ENCODE peak calls at places on chromosome 14, in four cellular contexts. One of them, this sample, is unnamed.

GRCh38 chr14:101495827-101496778 is 65.2 kb upstream of the DIO3 start:
- DNase-seq in Peyer's patch: peak
- DNase-seq in lung: no peak
- DNase-seq in fibroblast of lung: no peak
- DNase-seq in this sample: no peak

GRCh38 chr14:53894456-53894855 is 62.2 kb downstream of the BMP4 start:
- DNase-seq in Peyer's patch: no peak
- DNase-seq in lung: no peak
- DNase-seq in fibroblast of lung: peak
- DNase-seq in this sample: no peak

GRCh38 chr14:32363761-32364160 is 34.7 kb downstream of the AKAP6 start:
- DNase-seq in Peyer's patch: no peak
- DNase-seq in lung: no peak
- DNase-seq in fibroblast of lung: no peak
- DNase-seq in this sample: no peak

GRCh38 chr14:37787879-37788494 is 192.6 kb downstream of the TTC6 start:
- DNase-seq in Peyer's patch: no peak
- DNase-seq in lung: no peak
- DNase-seq in fibroblast of lung: no peak
- DNase-seq in this sample: no peak

GRCh38 chr14:27392153-27392552 is 794.3 kb upstream of the NOVA1 start:
- DNase-seq in Peyer's patch: no peak
- DNase-seq in lung: no peak
- DNase-seq in fibroblast of lung: peak
- DNase-seq in this sample: no peak

GRCh38 chr14:69567563-69567962 is 7.1 kb downstream of the CCDC177 start:
- DNase-seq in Peyer's patch: no peak
- DNase-seq in lung: no peak
- DNase-seq in fibroblast of lung: no peak
- DNase-seq in this sample: no peak

GRCh38 chr14:33734387-33734786 is 216.5 kb downstream of the EGLN3 start:
- DNase-seq in Peyer's patch: no peak
- DNase-seq in lung: no peak
- DNase-seq in fibroblast of lung: no peak
- DNase-seq in this sample: no peak

GRCh38 chr14:37221073-37221472 is 23.3 kb downstream of the MIPOL1 start:
- DNase-seq in Peyer's patch: no peak
- DNase-seq in lung: no peak
- DNase-seq in fibroblast of lung: no peak
- DNase-seq in this sample: no peak

GRCh38 chr14:60981626-60982455 is 796 bp downstream of the SLC38A6 start:
- DNase-seq in Peyer's patch: no peak
- DNase-seq in lung: no peak
- DNase-seq in fibroblast of lung: peak
- DNase-seq in this sample: no peak

GRCh38 chr14:70789961-70790360 is 19.4 kb downstream of the MAP3K9 start:
- DNase-seq in Peyer's patch: no peak
- DNase-seq in lung: no peak
- DNase-seq in fibroblast of lung: no peak
- DNase-seq in this sample: no peak

GRCh38 chr14:89672636-89673279 is 255.7 kb upstream of the FOXN3 start:
- DNase-seq in Peyer's patch: peak
- DNase-seq in lung: no peak
- DNase-seq in fibroblast of lung: no peak
- DNase-seq in this sample: no peak

GRCh38 chr14:99273025-99273723 is 1.2 kb upstream of the BCL11B start:
- DNase-seq in Peyer's patch: peak
- DNase-seq in lung: no peak
- DNase-seq in fibroblast of lung: peak
- DNase-seq in this sample: no peak

GRCh38 chr14:22886500-22887259 is 3.7 kb downstream of the REM2 start:
- DNase-seq in Peyer's patch: peak
- DNase-seq in lung: peak
- DNase-seq in fibroblast of lung: peak
- DNase-seq in this sample: peak

GRCh38 chr14:77007339-77007974 is 21.1 kb downstream of the IRF2BPL start:
- DNase-seq in Peyer's patch: no peak
- DNase-seq in lung: no peak
- DNase-seq in fibroblast of lung: no peak
- DNase-seq in this sample: no peak

GRCh38 chr14:69366761-69367160 is 31.3 kb downstream of the ERH start:
- DNase-seq in Peyer's patch: no peak
- DNase-seq in lung: no peak
- DNase-seq in fibroblast of lung: no peak
- DNase-seq in this sample: no peak

GRCh38 chr14:89616425-89617141 is 199.6 kb upstream of the FOXN3 start:
- DNase-seq in Peyer's patch: no peak
- DNase-seq in lung: no peak
- DNase-seq in fibroblast of lung: peak
- DNase-seq in this sample: peak

GRCh38 chr14:91873476-91874265 is 6.3 kb upstream of the TC2N start:
- DNase-seq in Peyer's patch: no peak
- DNase-seq in lung: no peak
- DNase-seq in fibroblast of lung: peak
- DNase-seq in this sample: peak

GRCh38 chr14:91202234-91202974 is 42.1 kb downstream of the GPR68 start:
- DNase-seq in Peyer's patch: no peak
- DNase-seq in lung: peak
- DNase-seq in fibroblast of lung: peak
- DNase-seq in this sample: no peak

GRCh38 chr14:35416108-35416750 is 11.7 kb upstream of the NFKBIA start:
- DNase-seq in Peyer's patch: no peak
- DNase-seq in lung: no peak
- DNase-seq in fibroblast of lung: peak
- DNase-seq in this sample: peak

GRCh38 chr14:66228267-66228970 is 257.8 kb upstream of the CCDC196 start:
- DNase-seq in Peyer's patch: no peak
- DNase-seq in lung: no peak
- DNase-seq in fibroblast of lung: peak
- DNase-seq in this sample: no peak

DNA sequence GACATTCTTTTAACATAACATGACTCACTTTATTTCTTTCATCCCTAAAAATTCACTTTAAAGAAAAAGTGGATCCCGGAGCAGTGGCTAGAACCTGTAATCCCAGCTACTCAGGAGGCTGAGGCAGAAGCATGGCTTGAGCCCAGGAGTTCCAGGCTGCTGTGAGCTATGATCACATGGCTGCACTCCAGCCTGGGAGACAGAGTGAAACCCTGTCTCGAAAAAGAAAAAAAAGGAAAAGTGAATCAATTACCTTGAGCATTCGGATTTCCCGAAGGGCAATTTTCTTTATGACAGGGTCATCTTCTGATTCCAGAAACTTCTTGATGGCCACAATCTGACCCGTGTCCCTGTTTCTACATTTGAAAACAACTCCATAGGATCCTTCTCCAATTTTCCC is 1.2 kb downstream of the CDKL1 start:
- DNase-seq in Peyer's patch: no peak
- DNase-seq in lung: no peak
- DNase-seq in fibroblast of lung: no peak
- DNase-seq in this sample: no peak
- H3K4me3 ChIP-seq in Peyer's patch: peak
- H3K4me3 ChIP-seq in lung: no peak
- H3K4me3 ChIP-seq in fibroblast of lung: peak
- H3K4me3 ChIP-seq in this sample: no peak

GRCh38 chr14:73780896-73781295 is 66.7 kb upstream of the PNMA1 start:
- DNase-seq in Peyer's patch: no peak
- DNase-seq in lung: no peak
- DNase-seq in fibroblast of lung: no peak
- DNase-seq in this sample: no peak

GRCh38 chr14:73784065-73784987 is 67.3 kb upstream of the PTGR2 start:
- DNase-seq in Peyer's patch: peak
- DNase-seq in lung: no peak
- DNase-seq in fibroblast of lung: peak
- DNase-seq in this sample: no peak

GRCh38 chr14:73783107-73783727 is 68.4 kb upstream of the PTGR2 start:
- DNase-seq in Peyer's patch: peak
- DNase-seq in lung: no peak
- DNase-seq in fibroblast of lung: no peak
- DNase-seq in this sample: no peak

GRCh38 chr14:73780391-73780790 is 66.2 kb upstream of the PNMA1 start:
- DNase-seq in Peyer's patch: peak
- DNase-seq in lung: no peak
- DNase-seq in fibroblast of lung: no peak
- DNase-seq in this sample: no peak

DNA sequence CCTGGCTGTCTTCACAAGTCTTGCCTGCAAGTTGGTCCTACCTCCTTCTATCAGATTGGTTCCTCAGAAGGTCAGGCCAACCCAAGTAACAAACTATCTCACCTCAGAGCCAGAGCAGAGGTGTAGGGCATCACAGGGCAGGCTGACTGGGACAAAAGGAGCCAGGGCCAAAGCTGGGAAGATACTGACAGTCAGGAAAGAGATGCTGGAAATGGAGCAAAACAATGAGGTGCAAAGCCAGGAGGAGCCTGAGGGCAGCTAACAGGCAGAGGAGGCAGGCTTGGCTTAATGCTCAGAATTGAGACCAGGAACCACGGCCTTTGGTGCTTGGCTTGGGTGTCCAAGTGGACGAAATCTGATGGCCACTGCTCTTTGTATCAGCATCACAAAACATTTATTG is 68.4 kb upstream of the PNMA1 start:
- DNase-seq in Peyer's patch: peak
- DNase-seq in lung: no peak
- DNase-seq in fibroblast of lung: no peak
- DNase-seq in this sample: no peak
- H3K27ac ChIP-seq in Peyer's patch: no peak
- H3K27ac ChIP-seq in lung: peak
- H3K27ac ChIP-seq in fibroblast of lung: peak
- H3K27ac ChIP-seq in this sample: no peak

GRCh38 chr14:21557084-21557901 is 22.6 kb downstream of the OR10G3 start:
- DNase-seq in Peyer's patch: no peak
- DNase-seq in lung: peak
- DNase-seq in fibroblast of lung: peak
- DNase-seq in this sample: peak
- H3K4me3 ChIP-seq in Peyer's patch: peak
- H3K4me3 ChIP-seq in lung: no peak
- H3K4me3 ChIP-seq in fibroblast of lung: peak
- H3K4me3 ChIP-seq in this sample: peak

GRCh38 chr14:64159588-64159987 is 134.6 kb downstream of the ESR2 start:
- DNase-seq in Peyer's patch: no peak
- DNase-seq in lung: no peak
- DNase-seq in fibroblast of lung: no peak
- DNase-seq in this sample: no peak
- H3K27ac ChIP-seq in Peyer's patch: no peak
- H3K27ac ChIP-seq in lung: no peak
- H3K27ac ChIP-seq in fibroblast of lung: no peak
- H3K27ac ChIP-seq in this sample: no peak

GRCh38 chr14:43243168-43243567 is 1263.9 kb downstream of the FSCB start:
- DNase-seq in Peyer's patch: no peak
- DNase-seq in lung: no peak
- DNase-seq in fibroblast of lung: no peak
- DNase-seq in this sample: no peak

GRCh38 chr14:43247877-43248276 is 1259.2 kb downstream of the FSCB start:
- DNase-seq in Peyer's patch: no peak
- DNase-seq in lung: no peak
- DNase-seq in fibroblast of lung: no peak
- DNase-seq in this sample: no peak

GRCh38 chr14:43244142-43244625 is 1262.9 kb downstream of the FSCB start:
- DNase-seq in Peyer's patch: no peak
- DNase-seq in lung: no peak
- DNase-seq in fibroblast of lung: no peak
- DNase-seq in this sample: no peak
- H3K4me3 ChIP-seq in Peyer's patch: no peak
- H3K4me3 ChIP-seq in lung: no peak
- H3K4me3 ChIP-seq in fibroblast of lung: no peak
- H3K4me3 ChIP-seq in this sample: no peak

DNA sequence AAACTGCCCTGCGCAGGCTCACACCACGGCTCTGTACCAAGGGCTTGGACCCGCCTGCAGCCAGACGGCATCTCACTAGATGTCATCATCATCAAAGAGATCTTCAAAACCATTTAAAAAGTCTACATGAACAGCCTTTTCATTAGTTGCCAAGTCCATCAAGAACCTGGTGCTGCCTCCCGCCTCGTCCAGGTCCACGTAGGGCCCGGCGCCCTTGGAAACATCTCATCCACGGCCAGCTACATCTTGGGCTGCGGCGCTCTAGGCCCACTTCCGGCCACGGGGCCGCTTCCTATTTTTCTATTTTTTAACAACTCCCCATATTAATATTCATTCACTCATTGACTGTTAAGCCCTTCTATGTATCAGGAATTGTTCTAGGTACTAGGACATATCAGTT is 7.4 kb upstream of the GNPNAT1 start:
- DNase-seq in Peyer's patch: no peak
- DNase-seq in lung: no peak
- DNase-seq in fibroblast of lung: no peak
- DNase-seq in this sample: no peak
- H3K27ac ChIP-seq in Peyer's patch: no peak
- H3K27ac ChIP-seq in lung: no peak
- H3K27ac ChIP-seq in fibroblast of lung: no peak
- H3K27ac ChIP-seq in this sample: no peak